ENCODE peak calls at places on chromosomes 16 and 17, in four cellular contexts. Y, A, U and M are unnamed samples.

GRCh38 chr16:31177136-31177535 is 2.8 kb upstream of the FUS start:
- DNase-seq in Y (no peak), A (peak; percentile 59), U (no peak), M (peak; percentile 55)

GRCh38 chr17:3754458-3755334 is 31.0 kb downstream of the HASPIN start:
- DNase-seq in Y (peak; percentile 100), A (no peak), U (no peak), M (no peak)

GRCh38 chr17:81465912-81466311 is 46.7 kb downstream of the ACTG1 start:
- DNase-seq in Y (no peak), A (no peak), U (no peak), M (no peak)

GRCh38 chr17:81735181-81736102 is 23.4 kb downstream of the SLC25A10 start:
- DNase-seq in Y (peak; percentile 41), A (peak; percentile 33), U (no peak), M (no peak)

GRCh38 chr17:28369684-28370034 is 448 bp downstream of the VTN start:
- DNase-seq in Y (no peak), A (no peak), U (no peak), M (no peak)

GRCh38 chr17:29572691-29573557 is 4.4 kb downstream of the TP53I13 start:
- DNase-seq in Y (peak; percentile 73), A (peak; percentile 56), U (peak; percentile 72), M (peak; percentile 34)

GRCh38 chr17:34201767-34202166 is 53.3 kb upstream of the CCL2 start:
- DNase-seq in Y (no peak), A (no peak), U (no peak), M (no peak)

GRCh38 chr16:69402448-69402847 is 16.6 kb upstream of the TERF2 start:
- DNase-seq in Y (no peak), A (no peak), U (no peak), M (no peak)

GRCh38 chr16:88195911-88196465 is 186.8 kb upstream of the ZNF469 start:
- DNase-seq in Y (no peak), A (no peak), U (no peak), M (no peak)

DNA sequence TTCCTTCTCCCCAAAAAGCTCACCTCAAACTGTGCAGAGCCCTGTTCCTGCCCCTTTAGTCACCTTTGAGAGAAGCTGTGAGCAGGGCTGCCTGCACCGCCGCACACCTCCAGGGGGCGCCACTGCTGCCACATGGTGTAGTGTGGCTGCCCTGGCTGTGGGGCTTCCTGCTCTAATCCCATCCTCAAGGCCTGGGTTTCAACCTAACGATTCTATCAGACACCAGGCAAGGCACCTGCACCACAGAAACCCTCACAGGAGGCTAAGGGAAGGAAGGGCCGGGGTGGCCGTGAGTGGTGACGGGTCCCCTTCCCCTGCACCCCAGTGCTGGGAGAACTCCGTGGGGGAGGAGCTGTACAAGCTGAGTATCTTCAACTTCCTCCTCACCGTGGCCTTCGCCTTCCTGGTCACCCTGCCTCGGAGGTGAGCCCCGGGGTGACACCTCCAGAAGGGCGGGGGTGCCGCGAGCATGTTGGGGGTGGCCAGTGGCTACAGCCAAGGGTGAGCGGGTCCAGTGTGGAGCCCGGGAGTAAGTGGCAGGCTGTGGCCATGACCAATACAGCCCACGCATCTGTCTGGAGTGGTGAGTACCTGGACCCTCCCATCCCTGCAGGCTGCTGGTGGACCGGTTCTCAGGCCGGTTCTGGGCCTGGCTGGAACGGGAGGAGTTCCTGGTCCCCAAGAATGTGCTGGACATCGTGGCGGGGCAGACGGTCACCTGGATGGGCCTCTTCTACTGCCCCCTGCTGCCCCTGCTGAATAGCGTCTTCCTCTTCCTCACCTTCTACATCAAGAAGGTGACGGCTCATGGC is 7.0 kb downstream of the TMC8 start:
- DNase-seq in Y (no peak), A (no peak), U (no peak), M (no peak)
- TF ChIP-seq CTCF in Y (no peak), A (peak; percentile 13), U (no peak), M (peak; percentile 67)

GRCh38 chr17:781920-782731 is at the start of the genes GLOD4 and MRM3:
- DNase-seq in Y (peak; percentile 95), A (peak; percentile 85), U (peak; percentile 93), M (peak; percentile 80)
- TF ChIP-seq CTCF in Y (no peak), A (no peak), U (peak; percentile 37), M (peak; percentile 43)

GRCh38 chr16:58127033-58127556 is 2.1 kb downstream of the CFAP20 start:
- DNase-seq in Y (peak; percentile 39), A (peak; percentile 43), U (no peak), M (peak; percentile 83)
- TF ChIP-seq CTCF in Y (no peak), A (peak; percentile 38), U (no peak), M (peak; percentile 65)

DNA sequence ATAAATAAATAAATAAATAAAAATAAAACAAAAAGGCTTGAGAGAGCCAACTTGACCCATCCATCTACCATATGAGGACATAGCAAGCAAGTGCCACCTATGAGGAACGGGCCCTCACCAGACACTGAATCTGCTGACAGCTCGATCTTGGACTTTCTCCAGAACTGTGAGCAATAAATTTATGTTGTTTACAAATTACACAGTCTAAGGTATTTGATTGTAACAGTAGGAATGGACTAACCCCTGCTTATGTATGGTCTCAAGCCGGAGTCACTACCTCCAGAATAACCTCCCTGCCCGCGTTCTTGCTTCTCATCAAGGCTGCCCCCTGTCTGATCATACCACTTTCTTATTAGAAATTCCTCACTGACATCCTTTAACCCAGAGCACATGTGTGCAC is 9.9 kb downstream of the SLC5A11 start:
- DNase-seq in Y (no peak), A (no peak), U (no peak), M (no peak)
- TF ChIP-seq CTCF in Y (no peak), A (no peak), U (no peak), M (no peak)

GRCh38 chr16:65698943-65699342 is 577.1 kb upstream of the CDH11 start:
- DNase-seq in Y (no peak), A (no peak), U (no peak), M (no peak)

GRCh38 chr16:65697516-65697915 is 575.7 kb upstream of the CDH11 start:
- DNase-seq in Y (no peak), A (no peak), U (no peak), M (no peak)

GRCh38 chr16:65702707-65703402 is 581.0 kb upstream of the CDH11 start:
- DNase-seq in Y (no peak), A (no peak), U (no peak), M (no peak)

GRCh38 chr16:65700599-65700998 is 578.7 kb upstream of the CDH11 start:
- DNase-seq in Y (no peak), A (no peak), U (no peak), M (no peak)

DNA sequence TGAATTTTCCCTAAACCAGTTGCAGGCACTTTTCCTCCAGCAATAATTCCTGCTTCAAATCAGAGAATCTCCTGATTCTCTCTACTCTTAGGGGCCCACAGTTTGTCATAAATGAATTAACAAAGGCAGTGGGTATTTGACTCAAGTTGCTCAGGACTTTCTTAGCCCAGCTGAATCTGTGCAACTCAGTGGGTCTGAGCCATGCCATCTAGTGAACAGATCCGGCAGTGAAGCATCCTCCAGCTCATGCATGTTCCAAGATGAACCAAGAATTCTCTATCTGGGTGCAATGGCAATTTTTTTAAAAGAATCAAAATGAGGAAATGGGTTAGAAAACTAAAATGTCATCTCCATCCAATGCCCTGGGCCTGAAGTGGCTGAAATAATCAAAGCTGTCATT is 575.2 kb upstream of the CDH11 start:
- DNase-seq in Y (no peak), A (no peak), U (no peak), M (no peak)
- TF ChIP-seq CTCF in Y (no peak), A (no peak), U (no peak), M (peak; percentile 46)

DNA sequence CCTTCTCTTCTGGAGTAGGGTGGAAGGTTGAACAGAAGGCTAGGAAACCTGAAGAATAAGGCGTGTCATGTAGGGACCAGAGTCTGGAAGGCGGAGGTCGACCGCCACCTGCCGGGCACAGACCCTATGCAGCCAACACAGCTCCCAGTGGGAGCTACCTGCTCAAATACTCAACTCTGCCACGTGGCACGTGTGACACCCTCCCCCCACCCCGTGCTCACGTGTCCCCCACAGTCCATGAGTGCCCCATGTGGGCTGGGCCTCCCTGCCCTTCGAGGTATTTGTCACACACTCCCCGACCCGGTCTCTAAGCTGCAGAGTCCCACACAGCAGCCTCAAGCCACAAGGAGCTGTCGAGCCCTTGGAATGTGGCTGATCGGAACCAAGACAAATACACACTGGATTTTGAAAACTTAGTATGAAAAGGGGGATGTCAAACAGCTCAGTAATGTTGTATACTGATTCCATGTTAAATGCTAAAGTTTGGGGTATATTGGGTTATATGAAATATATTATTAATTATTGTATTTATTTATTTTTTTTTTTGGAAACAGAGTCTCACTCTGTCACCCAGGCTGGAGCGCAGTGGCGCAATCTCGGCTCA is 11.7 kb downstream of the HID1 start:
- DNase-seq in Y (no peak), A (peak; percentile 30), U (no peak), M (peak; percentile 18)
- TF ChIP-seq CTCF in Y (no peak), A (peak; percentile 47), U (no peak), M (no peak)

DNA sequence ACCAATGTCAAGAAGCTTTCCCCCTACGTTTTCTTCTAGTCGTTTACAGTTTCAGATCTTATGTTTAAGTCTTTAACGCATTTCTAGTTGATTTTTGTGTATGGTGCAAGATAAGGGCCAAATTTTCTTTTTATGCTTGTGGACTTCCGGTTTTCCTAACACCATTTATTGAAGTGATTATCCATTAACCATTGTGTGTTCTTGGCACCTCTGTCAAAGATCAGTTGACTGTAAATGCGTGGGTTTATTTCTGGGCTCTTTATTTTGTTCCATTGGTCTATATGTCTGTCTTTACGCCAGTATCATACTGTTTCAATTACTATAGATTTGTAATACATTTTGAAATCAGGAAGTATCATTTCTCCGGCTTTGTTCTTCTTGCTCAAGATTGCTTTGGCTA is 49.5 kb downstream of the CEP112 start:
- DNase-seq in Y (no peak), A (no peak), U (no peak), M (no peak)
- TF ChIP-seq CTCF in Y (no peak), A (no peak), U (no peak), M (no peak)

GRCh38 chr16:56833243-56833970 is 31.6 kb upstream of the SLC12A3 start:
- DNase-seq in Y (no peak), A (no peak), U (no peak), M (no peak)
- TF ChIP-seq CTCF in Y (no peak), A (no peak), U (no peak), M (no peak)

GRCh38 chr17:38720941-38721340 is 9.2 kb upstream of the CISD3 start:
- DNase-seq in Y (no peak), A (no peak), U (no peak), M (no peak)

GRCh38 chr17:38725066-38725465 is 5.1 kb upstream of the CISD3 start:
- DNase-seq in Y (no peak), A (no peak), U (no peak), M (no peak)

GRCh38 chr17:38721802-38722201 is 8.3 kb upstream of the CISD3 start:
- DNase-seq in Y (no peak), A (no peak), U (no peak), M (no peak)

GRCh38 chr17:38727661-38728220 is 2.4 kb upstream of the CISD3 start:
- DNase-seq in Y (no peak), A (no peak), U (no peak), M (no peak)

DNA sequence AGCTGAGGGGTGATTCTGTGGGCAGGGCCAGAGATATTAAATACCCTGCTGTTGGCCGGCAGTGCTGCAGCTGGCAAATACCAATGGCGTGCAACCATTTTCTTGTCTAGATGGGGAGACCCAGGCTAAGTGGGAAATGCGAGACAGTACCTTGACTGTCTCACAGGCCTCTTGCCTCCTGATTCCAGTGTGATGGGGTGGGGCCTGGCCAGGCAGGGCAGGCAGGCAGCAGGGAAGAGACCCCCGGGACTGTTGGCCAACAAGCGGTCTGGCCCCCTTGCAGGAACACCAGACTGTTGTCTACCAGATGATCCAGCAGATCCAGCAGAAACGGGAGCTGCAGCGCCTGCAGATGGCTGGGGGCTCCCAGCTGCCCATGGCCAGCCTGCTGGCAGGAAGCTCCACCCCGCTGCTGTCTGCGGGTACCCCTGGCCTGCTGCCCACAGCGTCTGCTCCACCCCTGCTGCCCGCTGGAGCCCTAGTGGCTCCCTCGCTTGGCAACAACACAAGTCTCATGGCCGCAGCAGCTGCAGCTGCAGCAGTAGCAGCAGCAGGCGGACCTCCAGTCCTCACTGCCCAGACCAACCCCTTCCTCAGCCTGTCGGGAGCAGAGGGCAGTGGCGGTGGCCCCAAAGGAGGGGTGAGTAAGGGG is 5.7 kb upstream of the CISD3 start:
- DNase-seq in Y (peak; percentile 78), A (no peak), U (peak; percentile 92), M (no peak)
- TF ChIP-seq CTCF in Y (no peak), A (no peak), U (no peak), M (no peak)